ENCODE peak calls at places on chromosomes 5 and 9, in six cellular contexts. One of them, this sample, is unnamed.

GRCh38 chr5:155441849-155442248 is 428.3 kb downstream of the KIF4B start:
- DNase-seq in ACHN: no peak
- DNase-seq in effector memory CD4-positive, alpha-beta T cell: no peak
- DNase-seq in CD8-positive, alpha-beta T cell: no peak
- DNase-seq in lower lobe of right lung: no peak
- DNase-seq in cardiac muscle cell: no peak
- DNase-seq in this sample: no peak

GRCh38 chr9:89929315-89929714 is 324.5 kb downstream of the GADD45G start:
- DNase-seq in lower lobe of right lung: no peak
- DNase-seq in effector memory CD4-positive, alpha-beta T cell: no peak
- DNase-seq in ACHN: no peak
- DNase-seq in cardiac muscle cell: no peak
- DNase-seq in CD8-positive, alpha-beta T cell: no peak
- DNase-seq in this sample: no peak

GRCh38 chr5:53095931-53096525 is 13.5 kb downstream of the MOCS2 start:
- DNase-seq in effector memory CD4-positive, alpha-beta T cell: peak
- DNase-seq in ACHN: peak
- DNase-seq in CD8-positive, alpha-beta T cell: peak
- DNase-seq in lower lobe of right lung: no peak
- DNase-seq in cardiac muscle cell: peak
- DNase-seq in this sample: peak

GRCh38 chr5:174065528-174066189 is 20.2 kb downstream of the NSG2 start:
- DNase-seq in lower lobe of right lung: no peak
- DNase-seq in cardiac muscle cell: no peak
- DNase-seq in CD8-positive, alpha-beta T cell: no peak
- DNase-seq in ACHN: no peak
- DNase-seq in effector memory CD4-positive, alpha-beta T cell: no peak
- DNase-seq in this sample: no peak

GRCh38 chr9:74138182-74138581 is 359.0 kb upstream of the RORB start:
- DNase-seq in CD8-positive, alpha-beta T cell: no peak
- DNase-seq in cardiac muscle cell: no peak
- DNase-seq in ACHN: no peak
- DNase-seq in lower lobe of right lung: no peak
- DNase-seq in effector memory CD4-positive, alpha-beta T cell: no peak
- DNase-seq in this sample: no peak

GRCh38 chr5:66829826-66830225 is 233.6 kb downstream of the MAST4 start:
- DNase-seq in cardiac muscle cell: peak
- DNase-seq in ACHN: no peak
- DNase-seq in lower lobe of right lung: no peak
- DNase-seq in CD8-positive, alpha-beta T cell: no peak
- DNase-seq in effector memory CD4-positive, alpha-beta T cell: no peak
- DNase-seq in this sample: no peak

GRCh38 chr5:37248387-37248969 is 698 bp downstream of the CPLANE1 start:
- DNase-seq in ACHN: peak
- DNase-seq in CD8-positive, alpha-beta T cell: no peak
- DNase-seq in lower lobe of right lung: no peak
- DNase-seq in effector memory CD4-positive, alpha-beta T cell: no peak
- DNase-seq in cardiac muscle cell: peak
- DNase-seq in this sample: no peak

GRCh38 chr5:23991406-23991805 is 484.0 kb downstream of the PRDM9 start:
- DNase-seq in ACHN: no peak
- DNase-seq in lower lobe of right lung: no peak
- DNase-seq in cardiac muscle cell: no peak
- DNase-seq in CD8-positive, alpha-beta T cell: no peak
- DNase-seq in effector memory CD4-positive, alpha-beta T cell: no peak
- DNase-seq in this sample: no peak

GRCh38 chr5:6715758-6716633 is 2.8 kb downstream of the TENT4A start:
- DNase-seq in lower lobe of right lung: no peak
- DNase-seq in effector memory CD4-positive, alpha-beta T cell: no peak
- DNase-seq in cardiac muscle cell: no peak
- DNase-seq in ACHN: no peak
- DNase-seq in CD8-positive, alpha-beta T cell: peak
- DNase-seq in this sample: no peak

GRCh38 chr5:125812631-125813030 is 610.6 kb upstream of the GRAMD2B start:
- DNase-seq in CD8-positive, alpha-beta T cell: no peak
- DNase-seq in cardiac muscle cell: no peak
- DNase-seq in effector memory CD4-positive, alpha-beta T cell: no peak
- DNase-seq in lower lobe of right lung: no peak
- DNase-seq in ACHN: no peak
- DNase-seq in this sample: no peak

This sample was measured in T-helper 22 cell.